ENCODE peak calls at places on chromosomes 4 and X, in seven cellular contexts. D is activated CD8-positive, alpha-beta memory T cell treated with anti-CD3 and anti-CD28 coated beads for 1 hour; S is CD4-positive, alpha-beta memory T cell; A is GM03348; Y is NCI-H524 treated with DMSO at 0.1 percent for 48 hours; J is fibroblast of pulmonary artery; Z is hepatocyte. V is an unnamed sample.

GRCh38 chr4:13328591-13328990 is 155.5 kb downstream of the RAB28 start:
- DNase-seq in J (no peak), Y (no peak), S (no peak), A (peak; percentile 35), D (no peak), Z (no peak), V (no peak)

GRCh38 chrX:136954930-136955329 is 74.4 kb upstream of the RBMX start:
- DNase-seq in Y (no peak), Z (peak; percentile 21), A (peak; percentile 34), J (peak; percentile 61), D (no peak), S (peak; percentile 17), V (no peak)

GRCh38 chrX:31058284-31058683 is 13.6 kb downstream of the FTHL17 start:
- DNase-seq in S (no peak), D (no peak), Y (no peak), A (no peak), Z (no peak), J (no peak), V (no peak)

GRCh38 chrX:15755091-15755490 is 17.0 kb downstream of the CA5B start:
- DNase-seq in Y (no peak), A (no peak), S (no peak), J (no peak), Z (no peak), D (no peak), V (no peak)

GRCh38 chrX:87679849-87680248 is 162.2 kb downstream of the KLHL4 start:
- DNase-seq in A (no peak), Y (no peak), S (no peak), D (no peak), J (no peak), Z (no peak), V (no peak)

GRCh38 chrX:72146527-72146926 is 14.8 kb upstream of the RTL5 start:
- DNase-seq in S (no peak), D (no peak), A (no peak), J (no peak), Z (no peak), Y (no peak), V (no peak)

GRCh38 chrX:129981207-129981553 is 1.3 kb upstream of the BCORL1 start:
- DNase-seq in D (no peak), J (no peak), S (no peak), A (no peak), Y (no peak), Z (no peak), V (no peak)

GRCh38 chrX:77622233-77622632 is 163.8 kb downstream of the ATRX start:
- DNase-seq in Y (no peak), A (no peak), Z (no peak), J (no peak), S (no peak), D (no peak), V (no peak)

GRCh38 chrX:148956352-148956751 is 455.9 kb downstream of the AFF2 start:
- DNase-seq in S (no peak), D (no peak), Z (no peak), J (no peak), Y (no peak), A (no peak), V (no peak)

GRCh38 chr4:137960371-137961050 is 281.6 kb downstream of the SLC7A11 start:
- DNase-seq in S (no peak), J (peak; percentile 75), D (no peak), Y (no peak), Z (no peak), A (peak; percentile 13), V (no peak)

GRCh38 chr4:121192500-121192899 is 28.4 kb upstream of the TNIP3 start:
- DNase-seq in D (no peak), S (peak; percentile 47), A (peak; percentile 52), J (peak; percentile 65), Y (no peak), Z (peak; percentile 64), V (no peak)

GRCh38 chr4:88623097-88623496 is 30.8 kb downstream of the HERC3 start:
- DNase-seq in A (peak; percentile 81), J (peak; percentile 76), D (no peak), Z (peak; percentile 19), Y (no peak), S (no peak), V (no peak)

GRCh38 chr4:158299459-158300007 is 89.2 kb downstream of the TMEM144 start:
- DNase-seq in S (no peak), D (no peak), Z (peak; percentile 30), Y (no peak), J (no peak), A (no peak), V (no peak)

GRCh38 chr4:1008840-1009646 is 2.4 kb upstream of the FGFRL1 start:
- DNase-seq in Z (no peak), A (no peak), J (no peak), Y (no peak), S (peak; percentile 36), D (no peak), V (peak; percentile 46)

GRCh38 chr4:111066887-111067286 is 444.0 kb upstream of the PITX2 start:
- DNase-seq in J (no peak), Z (no peak), Y (no peak), D (no peak), S (no peak), A (peak; percentile 49), V (no peak)

GRCh38 chrX:53716328-53717088 is 30.0 kb upstream of the HUWE1 start:
- DNase-seq in Z (no peak), A (no peak), S (peak; percentile 74), J (peak; percentile 25), Y (no peak), D (peak; percentile 5), V (peak; percentile 67)

GRCh38 chr4:53507671-53508286 is 83.5 kb downstream of the LNX1 start:
- DNase-seq in Y (no peak), J (peak; percentile 98), A (no peak), Z (no peak), D (no peak), S (no peak), V (no peak)

GRCh38 chrX:87572911-87573310 is 55.3 kb downstream of the KLHL4 start:
- DNase-seq in Y (no peak), S (no peak), Z (no peak), D (no peak), A (no peak), J (peak; percentile 59), V (no peak)

GRCh38 chr4:178632415-178632814 is 1190.2 kb upstream of the AGA start:
- DNase-seq in J (no peak), A (no peak), Z (no peak), D (no peak), S (no peak), Y (no peak), V (no peak)

GRCh38 chrX:6718766-6719165 is 183.8 kb upstream of the VCX3A start:
- DNase-seq in Y (no peak), A (no peak), J (no peak), D (no peak), Z (no peak), S (no peak), V (no peak)

GRCh38 chr4:89439533-89439932 is 131.9 kb upstream of the GPRIN3 start:
- DNase-seq in D (no peak), Y (no peak), A (no peak), J (no peak), S (no peak), Z (no peak), V (no peak)

GRCh38 chr4:4950891-4951290 is 68.4 kb downstream of the CYTL1 start:
- DNase-seq in J (no peak), Z (no peak), A (no peak), D (no peak), Y (no peak), S (no peak), V (no peak)

GRCh38 chrX:27966955-27967354 is 14.3 kb downstream of the DCAF8L1 start:
- DNase-seq in D (no peak), J (peak; percentile 89), S (no peak), Z (peak; percentile 21), A (no peak), Y (no peak), V (no peak)